ENCODE peak calls at places on chromosomes 12 and 14, in five cellular contexts. U, V, R, M and B are unnamed samples.

GRCh38 chr14:63918411-63918810 is 65.6 kb downstream of the SYNE2 start:
- DNase-seq in U (no peak), V (no peak), R (no peak), M (no peak), B (no peak)

GRCh38 chr14:100268591-100269207 is 29.8 kb downstream of the YY1 start:
- DNase-seq in U (no peak), V (no peak), R (no peak), M (no peak), B (no peak)

GRCh38 chr12:1691123-1692007 is 495 bp downstream of the ADIPOR2 start:
- DNase-seq in U (no peak), V (no peak), R (peak; percentile 84), M (no peak), B (peak; percentile 41)

GRCh38 chr12:106418970-106419369 is 61.4 kb downstream of the POLR3B start:
- DNase-seq in U (no peak), V (no peak), R (no peak), M (no peak), B (no peak)

GRCh38 chr12:28089363-28089762 is 100.9 kb upstream of the CCDC91 start:
- DNase-seq in U (no peak), V (no peak), R (no peak), M (no peak), B (no peak)

GRCh38 chr12:81083906-81084513 is 6.1 kb downstream of the ACSS3 start:
- DNase-seq in U (no peak), V (no peak), R (no peak), M (no peak), B (no peak)

GRCh38 chr12:100234591-100235304 is 32.1 kb downstream of the DEPDC4 start:
- DNase-seq in U (no peak), V (no peak), R (no peak), M (no peak), B (no peak)

GRCh38 chr14:22888662-22889061 is 5.6 kb downstream of the REM2 start:
- DNase-seq in U (no peak), V (no peak), R (no peak), M (no peak), B (no peak)

GRCh38 chr12:107344035-107344808 is 250.9 kb upstream of the CRY1 start:
- DNase-seq in U (no peak), V (no peak), R (no peak), M (no peak), B (no peak)

GRCh38 chr12:130816055-130816454 is 23.0 kb downstream of the STX2 start:
- DNase-seq in U (no peak), V (no peak), R (no peak), M (no peak), B (no peak)

GRCh38 chr12:113228394-113229028 is 7.2 kb downstream of the TPCN1 start:
- DNase-seq in U (no peak), V (no peak), R (peak; percentile 11), M (no peak), B (no peak)

DNA sequence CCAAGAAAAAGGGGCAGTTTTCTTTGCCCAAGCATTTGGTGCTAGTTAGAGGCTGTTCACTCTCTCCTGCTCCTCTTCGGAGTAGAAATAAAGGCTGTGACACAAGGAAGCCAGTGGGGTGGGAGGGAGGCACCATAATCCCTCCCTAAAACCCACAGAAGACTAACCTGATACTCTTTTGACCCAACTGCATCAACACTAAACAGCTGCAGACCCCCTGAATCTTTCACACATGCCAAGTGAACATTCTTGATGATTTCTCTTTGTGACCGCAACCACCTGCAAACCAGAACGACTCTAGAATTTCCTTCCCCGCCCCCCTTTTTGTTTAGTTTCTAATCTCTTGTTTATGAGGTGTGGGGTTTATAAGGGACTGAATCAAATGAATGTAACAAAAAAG is 175.8 kb upstream of the BCL2L14 start:
- DNase-seq in U (no peak), V (no peak), R (no peak), M (no peak), B (no peak)
- H3K27me3 ChIP-seq in U (no peaks in the 10 kb centered on the region), V (no peaks in the 10 kb centered on the region), R (no peaks in the 10 kb centered on the region), M (no peaks in the 10 kb centered on the region), B (no peaks in the 10 kb centered on the region)

DNA sequence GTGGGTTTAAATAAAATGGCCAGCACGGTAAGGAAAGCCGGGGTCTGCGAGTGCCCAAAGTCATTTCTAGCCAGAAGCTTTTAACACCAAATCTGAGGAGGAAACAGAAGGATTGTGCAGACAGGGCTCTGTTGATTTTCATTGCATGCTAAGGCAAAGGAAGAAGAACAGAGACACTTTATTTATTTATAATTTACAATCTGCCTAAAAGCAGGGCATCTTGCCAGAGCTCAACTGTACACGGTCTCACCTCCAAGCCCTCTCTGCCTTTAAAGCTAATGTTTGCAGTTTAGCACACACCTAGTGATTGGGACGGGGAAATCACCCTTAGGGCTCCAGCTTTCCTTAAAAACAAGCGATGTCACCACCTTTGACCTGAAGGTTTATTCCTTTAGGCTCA is 4.0 kb downstream of the KCNA5 start:
- DNase-seq in U (no peak), V (no peak), R (no peak), M (no peak), B (no peak)
- H3K27me3 ChIP-seq in U (no peaks in the 10 kb centered on the region), V (no peaks in the 10 kb centered on the region), R (no peaks in the 10 kb centered on the region), M (no peaks in the 10 kb centered on the region), B (peaks cover 31% of the 10 kb centered on the region)

GRCh38 chr14:102923201-102923919 is 897 bp downstream of the AMN start:
- DNase-seq in U (no peak), V (no peak), R (no peak), M (no peak), B (no peak)

GRCh38 chr14:102923920-102924486 is 1.5 kb downstream of the AMN start:
- DNase-seq in U (no peak), V (no peak), R (no peak), M (no peak), B (no peak)

GRCh38 chr14:102926104-102926503 is 3.6 kb downstream of the AMN start:
- DNase-seq in U (peak; percentile 17), V (no peak), R (no peak), M (no peak), B (no peak)

GRCh38 chr14:102925646-102926045 is 3.2 kb downstream of the AMN start:
- DNase-seq in U (peak; percentile 21), V (no peak), R (no peak), M (no peak), B (no peak)

GRCh38 chr14:102924632-102925588 is 2.4 kb downstream of the AMN start:
- DNase-seq in U (peak; percentile 60), V (no peak), R (no peak), M (no peak), B (no peak)
- H3K27me3 ChIP-seq in U (no peaks in the 10 kb centered on the region), V (peaks cover 14% of the 10 kb centered on the region), R (no peaks in the 10 kb centered on the region), M (no peaks in the 10 kb centered on the region), B (peaks cover 99% of the 10 kb centered on the region)

GRCh38 chr12:4412056-4412455 is 32.5 kb upstream of the FGF23 start:
- DNase-seq in U (no peak), V (no peak), R (no peak), M (no peak), B (no peak)
- H3K27me3 ChIP-seq in U (no peaks in the 10 kb centered on the region), V (no peaks in the 10 kb centered on the region), R (no peaks in the 10 kb centered on the region), M (no peaks in the 10 kb centered on the region), B (peaks cover 10% of the 10 kb centered on the region)